ENCODE peak calls at places on chromosomes 4 and X, in seven cellular contexts. H is Calu3, F is NCI-H748 treated with DMSO at 0.1 percent for 48 hours, W is fibroblast of lung, T is AG09309, L is T-helper 1 cell, Y is G401. D is an unnamed sample.

GRCh38 chr4:142181021-142181420 is 544.6 kb downstream of the IL15 start:
- DNase-seq in L (no peak), Y (no peak), T (no peak), W (no peak), F (no peak), H (no peak), D (no peak)

GRCh38 chrX:154411981-154412340 is 622 bp downstream of the TAFAZZIN start:
- DNase-seq in Y (peak), L (peak), T (no peak), F (peak), W (peak), H (peak), D (peak)

GRCh38 chrX:123481908-123482873 is 250.7 kb downstream of the THOC2 start:
- DNase-seq in T (peak), F (no peak), Y (peak), L (no peak), H (no peak), W (peak), D (no peak)

GRCh38 chrX:40055495-40055894 is 42.3 kb downstream of the BCOR start:
- DNase-seq in L (no peak), W (peak), H (no peak), Y (no peak), F (no peak), T (no peak), D (no peak)

GRCh38 chrX:85992811-85993229 is 54.5 kb downstream of the CHM start:
- DNase-seq in H (no peak), F (peak), L (no peak), W (peak), T (no peak), Y (peak), D (no peak)

GRCh38 chr4:40375620-40376019 is 40.5 kb downstream of the CHRNA9 start:
- DNase-seq in T (no peak), H (no peak), L (no peak), Y (no peak), F (no peak), W (no peak), D (no peak)

GRCh38 chrX:19990225-19990518 is 689 bp downstream of the BCLAF3 start:
- DNase-seq in L (no peak), F (no peak), Y (peak), T (no peak), W (no peak), H (no peak), D (no peak)

GRCh38 chr4:37648084-37648817 is 37.9 kb downstream of the RELL1 start:
- DNase-seq in F (no peak), Y (peak), H (peak), L (no peak), W (peak), T (peak), D (peak)

GRCh38 chr4:92104506-92104905 is 199.3 kb upstream of the GRID2 start:
- DNase-seq in Y (no peak), W (no peak), T (no peak), H (peak), F (no peak), L (no peak), D (no peak)

GRCh38 chrX:148501121-148502066 is 977 bp downstream of the AFF2 start:
- DNase-seq in L (no peak), T (no peak), F (no peak), Y (no peak), W (no peak), H (peak), D (peak)